ENCODE peak calls at places on chromosome 2, in nine cellular contexts. K is amygdala; U is T-cell; H is iris pigment epithelial cell; B is effector memory CD8-positive, alpha-beta T cell; A is non-pigmented ciliary epithelial cell; P is activated naive CD4-positive, alpha-beta T cell treated with anti-CD3 and anti-CD28 coated beads, Interleukin-2, amount 10 ng/mL, durations not matched to agents 7 days and 5 days; Y is HT1080; J is left ventricle myocardium superior. D is an unnamed sample.

GRCh38 chr2:65320042-65320711 is 92.5 kb downstream of the ACTR2 start:
- DNase-seq in K (no peak), U (no peak), H (peak; percentile 97), B (no peak), A (peak; percentile 84), P (no peak), Y (peak; percentile 95), J (peak; percentile 46), D (peak; percentile 92)

GRCh38 chr2:163604941-163605555 is 130.8 kb downstream of the FIGN start:
- DNase-seq in K (no peak), U (no peak), H (peak; percentile 83), B (no peak), A (peak; percentile 59), P (no peak), Y (peak; percentile 44), J (no peak), D (no peak)

GRCh38 chr2:68971591-68972231 is 2.7 kb upstream of the GKN1 start:
- DNase-seq in K (no peak), U (no peak), H (peak; percentile 94), B (no peak), A (peak; percentile 89), P (no peak), Y (peak; percentile 99), J (no peak), D (peak; percentile 15)

GRCh38 chr2:43464546-43464945 is 131.3 kb downstream of the THADA start:
- DNase-seq in K (no peak), U (no peak), H (peak; percentile 79), B (no peak), A (no peak), P (no peak), Y (no peak), J (peak; percentile 37), D (no peak)

GRCh38 chr2:233832414-233832813 is 21.9 kb downstream of the HJURP start:
- DNase-seq in K (no peak), U (no peak), H (peak; percentile 21), B (no peak), A (no peak), P (no peak), Y (no peak), J (no peak), D (no peak)

GRCh38 chr2:2044658-2045057 is 286.4 kb downstream of the MYT1L start:
- DNase-seq in K (no peak), U (no peak), H (no peak), B (no peak), A (no peak), P (no peak), Y (no peak), J (no peak), D (no peak)

GRCh38 chr2:168087406-168087805 is 160.0 kb downstream of the STK39 start:
- DNase-seq in K (no peak), U (no peak), H (no peak), B (no peak), A (no peak), P (no peak), Y (no peak), J (no peak), D (no peak)

GRCh38 chr2:11343626-11344341 is 652 bp downstream of the ROCK2 start:
- DNase-seq in K (no peak), U (peak; percentile 17), H (no peak), B (peak; percentile 4), A (no peak), P (peak; percentile 59), Y (peak; percentile 53), J (peak; percentile 71), D (peak; percentile 73)

GRCh38 chr2:113157108-113157896 is 16.5 kb upstream of the PSD4 start:
- DNase-seq in K (no peak), U (peak; percentile 33), H (peak; percentile 26), B (no peak), A (no peak), P (peak; percentile 70), Y (no peak), J (peak; percentile 39), D (peak; percentile 68)

D was measured in small intestine.